ENCODE peak calls at places on chromosomes 7 and 10, in four cellular contexts. K is AG10803, U is BJ, R is heart right ventricle. G is an unnamed sample.

GRCh38 chr7:41336455-41336952 is 366.4 kb downstream of the INHBA start:
- DNase-seq in K (no peak), U (no peak), R (no peak), G (no peak)

GRCh38 chr7:44469461-44469860 is 21.0 kb downstream of the NUDCD3 start:
- DNase-seq in K (no peak), U (no peak), R (no peak), G (no peak)

GRCh38 chr10:54758791-54759190 is 42.2 kb downstream of the PCDH15 start:
- DNase-seq in K (no peak), U (no peak), R (no peak), G (no peak)

GRCh38 chr10:18650618-18651017 is 769 bp downstream of the NSUN6 start:
- DNase-seq in K (no peak), U (no peak), R (no peak), G (no peak)

GRCh38 chr10:106504536-106504935 is 660.0 kb downstream of the SORCS1 start:
- DNase-seq in K (peak), U (no peak), R (no peak), G (no peak)

GRCh38 chr10:111360260-111360925 is 283.6 kb downstream of the ADRA2A start:
- DNase-seq in K (peak), U (peak), R (no peak), G (no peak)

GRCh38 chr10:126921162-126921561 is 15.9 kb downstream of the DOCK1 start:
- DNase-seq in K (no peak), U (no peak), R (no peak), G (no peak)

GRCh38 chr10:13631594-13631993 is 44.8 kb downstream of the PRPF18 start:
- DNase-seq in K (no peak), U (no peak), R (no peak), G (no peak)

GRCh38 chr10:73106301-73106700 is 4.0 kb upstream of the NUDT13 start:
- DNase-seq in K (no peak), U (no peak), R (no peak), G (no peak)

GRCh38 chr10:118962159-118962863 is 67.2 kb upstream of the NANOS1 start:
- DNase-seq in K (no peak), U (no peak), R (no peak), G (no peak)

GRCh38 chr7:98556288-98556687 is 60.8 kb upstream of the NPTX2 start:
- DNase-seq in K (no peak), U (no peak), R (no peak), G (no peak)

GRCh38 chr10:133315847-133316246 is 7.1 kb downstream of the ZNF511 start:
- DNase-seq in K (no peak), U (no peak), R (no peak), G (no peak)

GRCh38 chr10:91709394-91709798 is 76.5 kb upstream of the PPP1R3C start:
- DNase-seq in K (peak), U (no peak), R (no peak), G (peak)

GRCh38 chr7:158278745-158279320 is 308.8 kb downstream of the PTPRN2 start:
- DNase-seq in K (no peak), U (no peak), R (no peak), G (no peak)

GRCh38 chr7:148698397-148699023 is at the start of gene CUL1:
- DNase-seq in K (peak), U (no peak), R (peak), G (no peak)

GRCh38 chr10:412109-412508 is 276.9 kb downstream of the ZMYND11 start:
- DNase-seq in K (no peak), U (no peak), R (no peak), G (no peak)

GRCh38 chr7:65832281-65832680 is 40.6 kb upstream of the VKORC1L1 start:
- DNase-seq in K (peak), U (no peak), R (no peak), G (no peak)

GRCh38 chr7:123750389-123751230 is 1.8 kb upstream of the WASL start:
- DNase-seq in K (no peak), U (no peak), R (no peak), G (no peak)

GRCh38 chr7:20310963-20311742 is 19.5 kb upstream of the ITGB8 start:
- DNase-seq in K (peak), U (peak), R (no peak), G (no peak)

GRCh38 chr7:106947244-106947728 is 82.2 kb downstream of the PIK3CG start:
- DNase-seq in K (peak), U (peak), R (no peak), G (peak)

GRCh38 chr7:77954773-77955562 is 156.4 kb downstream of the PHTF2 start:
- DNase-seq in K (peak), U (no peak), R (no peak), G (no peak)

GRCh38 chr10:100341953-100342626 is 4.9 kb upstream of the SCD start:
- DNase-seq in K (peak), U (no peak), R (peak), G (no peak)

GRCh38 chr10:3835770-3836169 is 50.8 kb upstream of the KLF6 start:
- DNase-seq in K (no peak), U (no peak), R (no peak), G (no peak)

GRCh38 chr7:138553805-138554204 is 93.7 kb downstream of the TRIM24 start:
- DNase-seq in K (no peak), U (no peak), R (no peak), G (no peak)

GRCh38 chr7:138551102-138551501 is 91.0 kb downstream of the TRIM24 start:
- DNase-seq in K (no peak), U (no peak), R (no peak), G (no peak)

GRCh38 chr7:138555684-138556083 is 95.6 kb downstream of the TRIM24 start:
- DNase-seq in K (no peak), U (no peak), R (no peak), G (no peak)

GRCh38 chr7:138556771-138557484 is 96.9 kb downstream of the TRIM24 start:
- DNase-seq in K (no peak), U (no peak), R (no peak), G (no peak)

DNA sequence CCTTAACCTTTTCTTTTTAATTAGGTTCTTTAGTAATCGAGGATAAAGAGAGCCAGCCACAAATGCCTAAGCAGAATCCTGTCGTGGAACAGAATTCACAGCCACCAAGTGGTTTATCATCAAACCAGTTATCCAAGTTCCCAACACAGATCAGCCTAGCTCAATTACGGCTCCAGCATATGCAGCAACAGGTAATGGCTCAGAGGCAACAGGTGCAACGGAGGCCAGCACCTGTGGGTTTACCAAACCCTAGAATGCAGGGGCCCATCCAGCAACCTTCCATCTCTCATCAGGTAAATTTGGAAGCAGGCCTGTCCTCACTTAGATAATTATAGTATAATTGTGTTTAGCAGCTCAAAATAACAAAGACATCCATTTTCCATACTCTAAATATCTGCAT is 94.6 kb downstream of the TRIM24 start:
- DNase-seq in K (no peak), U (no peak), R (no peak), G (no peak)
- TF ChIP-seq CTCF in K (no peak), U (no peak), R (no peak), G (no peak)

GRCh38 chr7:36314491-36314890 is 75.2 kb upstream of the ANLN start:
- DNase-seq in K (no peak), U (no peak), R (no peak), G (no peak)
- H3K4me3 ChIP-seq in K (no peak), U (no peak), R (no peak), G (no peak)

GRCh38 chr7:121012170-121012874 is 23.8 kb downstream of the CPED1 start:
- DNase-seq in K (no peak), U (no peak), R (no peak), G (no peak)
- TF ChIP-seq CTCF in K (no peak), U (no peak), R (no peak), G (no peak)

DNA sequence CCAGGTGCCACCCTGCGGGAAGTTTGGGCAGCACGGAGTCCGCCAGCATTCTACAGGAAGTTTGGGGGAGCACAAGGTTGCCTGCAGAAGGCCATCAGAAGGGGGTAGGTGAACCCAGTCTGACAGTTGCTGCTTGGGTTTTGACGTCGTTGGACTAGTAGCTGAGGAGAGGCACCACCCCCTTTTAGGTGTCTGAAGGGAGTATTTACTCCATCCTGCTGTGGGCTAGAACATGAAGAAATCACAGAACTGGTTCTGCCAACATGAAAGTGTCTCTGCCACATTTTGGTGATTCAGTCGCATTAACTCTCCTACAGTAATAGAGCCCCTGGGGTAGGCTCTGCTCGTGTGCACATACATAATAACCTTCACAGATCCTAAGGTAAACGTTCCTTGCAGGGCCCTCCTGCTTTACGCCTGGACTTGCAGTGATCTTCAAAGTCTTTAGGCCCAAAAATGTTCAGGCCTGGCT is 852 bp upstream of the TRIL start:
- DNase-seq in K (no peak), U (no peak), R (no peak), G (no peak)
- H3K4me3 ChIP-seq in K (no peak), U (no peak), R (peak), G (no peak)

DNA sequence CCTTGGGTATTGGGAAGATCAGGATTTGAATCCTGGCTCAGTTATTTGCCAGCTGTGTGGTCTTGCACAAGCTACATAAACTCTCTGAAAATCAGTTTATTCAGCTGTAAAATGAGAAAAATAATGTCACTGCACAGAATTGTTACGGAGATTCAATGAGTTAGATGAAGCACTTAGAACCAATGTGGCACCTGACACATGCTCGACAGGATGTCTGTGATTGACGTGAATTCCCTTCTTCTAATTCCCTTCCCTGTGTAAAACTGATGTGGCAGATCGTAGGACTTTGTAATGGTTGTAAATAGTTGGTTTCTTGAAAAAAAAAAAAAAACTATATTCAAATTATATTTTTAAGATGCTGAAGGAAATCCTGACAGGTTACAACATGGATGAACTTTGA is 249.9 kb upstream of the MKLN1 start:
- DNase-seq in K (no peak), U (no peak), R (no peak), G (no peak)
- TF ChIP-seq CTCF in K (no peak), U (no peak), R (no peak), G (no peak)

GRCh38 chr10:26486304-26486703 is 48.2 kb downstream of the APBB1IP start:
- DNase-seq in K (peak), U (peak), R (no peak), G (peak)
- H3K4me3 ChIP-seq in K (peak), U (no peak), R (no peak), G (peak)

GRCh38 chr10:50291261-50291850 is 40.0 kb upstream of the ASAH2 start:
- DNase-seq in K (peak), U (no peak), R (no peak), G (peak)
- TF ChIP-seq CTCF in K (peak), U (peak), R (peak), G (peak)

DNA sequence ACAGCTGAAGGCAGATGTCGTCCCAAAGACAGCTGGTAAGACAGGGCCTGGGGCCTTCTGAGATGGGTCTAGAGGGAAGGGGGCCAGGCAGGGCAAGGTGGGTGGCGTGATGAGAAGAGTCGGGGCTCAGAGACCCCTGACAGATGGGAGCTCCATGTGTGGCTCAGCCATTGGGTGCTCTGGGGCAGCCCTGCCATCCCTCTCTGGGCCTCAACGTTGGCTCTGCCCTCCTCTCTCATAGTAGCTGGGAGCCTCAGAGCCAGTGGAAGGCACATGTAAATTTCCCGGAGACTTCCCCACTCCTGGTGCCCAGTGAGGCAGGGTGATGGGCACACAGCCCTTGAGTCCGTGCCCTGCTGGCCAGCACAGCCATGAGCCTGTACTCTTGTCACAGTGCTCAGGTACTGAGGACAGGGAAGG is 1.8 kb downstream of the PPIF start:
- DNase-seq in K (no peak), U (no peak), R (no peak), G (no peak)
- H3K4me3 ChIP-seq in K (peak), U (no peak), R (peak), G (peak)

GRCh38 chr7:80918406-80918805 is 445 bp downstream of the SEMA3C start:
- DNase-seq in K (no peak), U (no peak), R (no peak), G (no peak)

GRCh38 chr7:80918909-80919721 is at the start of gene SEMA3C:
- DNase-seq in K (peak), U (peak), R (peak), G (peak)

GRCh38 chr7:80922254-80923049 is 3.6 kb upstream of the SEMA3C start:
- DNase-seq in K (no peak), U (no peak), R (no peak), G (no peak)

GRCh38 chr7:80921130-80921529 is 2.3 kb upstream of the SEMA3C start:
- DNase-seq in K (no peak), U (no peak), R (no peak), G (no peak)

DNA sequence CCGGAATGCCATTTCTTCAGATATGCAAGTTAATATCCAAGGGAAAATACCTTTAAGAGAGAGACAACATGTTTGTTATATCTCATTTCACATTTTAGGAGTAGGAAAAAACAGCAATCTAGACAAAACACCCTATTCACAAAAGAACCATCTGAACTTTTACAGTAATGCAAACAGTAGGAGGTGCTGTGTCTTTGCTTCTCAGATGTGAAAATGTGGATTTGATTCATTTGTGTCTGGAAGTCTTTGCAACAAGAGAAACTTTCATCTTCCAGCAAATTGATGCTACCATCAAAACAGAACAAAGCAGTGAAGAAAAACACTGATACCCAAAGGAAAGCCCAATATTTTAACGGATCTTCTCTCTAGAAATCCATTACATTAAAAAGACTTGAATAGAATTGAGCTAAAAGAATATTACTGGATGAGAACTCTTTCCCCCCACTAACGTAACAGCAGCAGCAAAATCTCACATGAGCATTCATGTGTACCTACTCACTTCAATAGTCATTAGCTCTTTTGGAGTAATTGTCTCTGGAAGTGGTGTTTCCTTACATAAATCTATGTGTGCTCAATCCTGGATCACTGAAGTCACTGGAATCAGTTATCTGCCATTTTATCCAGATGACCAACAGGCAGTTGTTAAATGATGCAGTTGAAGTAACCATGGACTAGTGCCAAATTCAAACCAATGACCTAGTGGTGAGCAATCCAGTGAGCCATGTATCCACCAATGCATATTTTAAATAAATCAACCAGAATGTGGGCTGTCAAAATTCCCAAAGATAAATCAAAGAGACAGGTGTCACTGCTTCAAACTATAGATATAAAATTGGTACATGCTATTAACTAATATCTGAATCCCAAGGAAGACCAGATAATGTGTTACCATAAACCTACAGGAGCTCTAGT is 1.8 kb downstream of the SEMA3C start:
- DNase-seq in K (peak), U (no peak), R (no peak), G (peak)
- TF ChIP-seq CTCF in K (peak), U (peak), R (peak), G (peak)